ENCODE peak calls at places on chromosomes 11 and 22, in seven cellular contexts. V is GM12865, Q is left ventricle myocardium inferior, B is heart right ventricle, O is foreskin fibroblast, Y is cardiac muscle cell, L is neural crest cell. N is an unnamed sample.
A peak's percentile ranks its signal among the peaks of the same experiment; 100 is the strongest.

GRCh38 chr11:17171342-17171741 is 36.4 kb downstream of the PIK3C2A start:
- DNase-seq in Q (no peak), L (no peak), O (peak; percentile 30), Y (peak; percentile 72), V (no peak), B (no peak), N (no peak)

GRCh38 chr11:18203723-18204122 is 31.1 kb downstream of the MRGPRX4 start:
- DNase-seq in Y (peak; percentile 41), V (peak; percentile 32), Q (no peak), L (peak; percentile 26), B (no peak), O (peak; percentile 31), N (no peak)

GRCh38 chr11:114088216-114088615 is 28.7 kb downstream of the ZBTB16 start:
- DNase-seq in L (no peak), V (no peak), Y (no peak), B (no peak), Q (no peak), O (no peak), N (peak; percentile 23)

GRCh38 chr11:46305295-46305694 is 27.8 kb downstream of the CREB3L1 start:
- DNase-seq in B (no peak), Q (no peak), Y (peak; percentile 81), V (peak; percentile 40), O (peak; percentile 68), L (no peak), N (no peak)

GRCh38 chr11:27362032-27362431 is 983 bp downstream of the CCDC34 start:
- DNase-seq in V (no peak), Y (no peak), L (no peak), B (no peak), Q (no peak), O (no peak), N (no peak)

GRCh38 chr11:116217006-116217405 is 555.8 kb downstream of the BUD13 start:
- DNase-seq in O (peak; percentile 8), Q (peak; percentile 47), Y (peak; percentile 58), V (peak; percentile 18), L (no peak), B (peak; percentile 35), N (peak; percentile 43)

GRCh38 chr11:8956860-8957259 is 7.4 kb downstream of the TMEM9B start:
- DNase-seq in Y (no peak), O (no peak), B (no peak), V (no peak), Q (no peak), L (no peak), N (no peak)

GRCh38 chr22:38954414-38955043 is 2.9 kb upstream of the APOBEC3A start:
- DNase-seq in Y (no peak), V (no peak), O (no peak), Q (no peak), L (no peak), B (no peak), N (no peak)

GRCh38 chr22:50281384-50281760 is 11.2 kb upstream of the MAPK11 start:
- DNase-seq in B (no peak), V (no peak), O (no peak), Q (no peak), L (no peak), Y (no peak), N (no peak)

GRCh38 chr11:27496461-27496860 is 10.1 kb downstream of the LIN7C start:
- DNase-seq in O (no peak), Y (peak; percentile 32), B (no peak), L (no peak), V (no peak), Q (no peak), N (no peak)

GRCh38 chr22:48599346-48599745 is 1228.3 kb downstream of the BRD1 start:
- DNase-seq in V (no peak), Q (no peak), O (no peak), L (no peak), Y (no peak), B (no peak), N (no peak)

GRCh38 chr22:37481347-37481907 is 4.8 kb downstream of the MFNG start:
- DNase-seq in B (no peak), O (no peak), Y (no peak), V (no peak), L (no peak), Q (no peak), N (no peak)

GRCh38 chr11:63761870-63762661 is 6.5 kb downstream of the ZFTA start:
- DNase-seq in B (peak; percentile 35), O (no peak), Y (no peak), L (peak; percentile 47), V (no peak), Q (peak; percentile 33), N (peak; percentile 26)

GRCh38 chr11:8812438-8812837 is 98.6 kb upstream of the AKIP1 start:
- DNase-seq in Q (no peak), Y (peak; percentile 65), B (no peak), V (no peak), L (no peak), O (peak; percentile 75), N (peak; percentile 50)

GRCh38 chr11:762421-763072 is 14.7 kb downstream of the GATD1 start:
- DNase-seq in V (no peak), Y (peak; percentile 74), B (no peak), O (peak; percentile 95), Q (no peak), L (no peak), N (peak; percentile 62)

GRCh38 chr22:37253164-37253660 is 9.1 kb upstream of the RAC2 start:
- DNase-seq in L (no peak), Y (peak; percentile 24), Q (no peak), O (no peak), V (no peak), B (no peak), N (no peak)

GRCh38 chr11:120959189-120959588 is 64.7 kb upstream of the TBCEL start:
- DNase-seq in B (no peak), Q (no peak), L (no peak), V (no peak), O (peak; percentile 15), Y (no peak), N (no peak)

GRCh38 chr11:88050247-88050646 is 125.0 kb downstream of the RAB38 start:
- DNase-seq in L (no peak), Q (no peak), B (no peak), O (no peak), Y (no peak), V (no peak), N (no peak)

GRCh38 chr11:101049813-101050212 is 79.8 kb downstream of the PGR start:
- DNase-seq in Q (no peak), Y (peak; percentile 3), V (no peak), O (no peak), B (no peak), L (no peak), N (no peak)

GRCh38 chr11:13141731-13142724 is 132.9 kb downstream of the RASSF10 start:
- DNase-seq in Y (no peak), O (no peak), V (no peak), L (no peak), B (peak; percentile 16), Q (no peak), N (no peak)

GRCh38 chr11:112523477-112523876 is 262.8 kb upstream of the PLET1 start:
- DNase-seq in Y (peak; percentile 6), L (peak; percentile 26), V (no peak), B (peak; percentile 17), Q (peak; percentile 19), O (peak; percentile 8), N (no peak)

GRCh38 chr11:18721576-18722292 is 4.3 kb downstream of the IGSF22 start:
- DNase-seq in V (peak; percentile 58), Y (peak; percentile 57), O (peak; percentile 67), L (peak; percentile 52), Q (no peak), B (peak; percentile 26), N (peak; percentile 80)

DNA sequence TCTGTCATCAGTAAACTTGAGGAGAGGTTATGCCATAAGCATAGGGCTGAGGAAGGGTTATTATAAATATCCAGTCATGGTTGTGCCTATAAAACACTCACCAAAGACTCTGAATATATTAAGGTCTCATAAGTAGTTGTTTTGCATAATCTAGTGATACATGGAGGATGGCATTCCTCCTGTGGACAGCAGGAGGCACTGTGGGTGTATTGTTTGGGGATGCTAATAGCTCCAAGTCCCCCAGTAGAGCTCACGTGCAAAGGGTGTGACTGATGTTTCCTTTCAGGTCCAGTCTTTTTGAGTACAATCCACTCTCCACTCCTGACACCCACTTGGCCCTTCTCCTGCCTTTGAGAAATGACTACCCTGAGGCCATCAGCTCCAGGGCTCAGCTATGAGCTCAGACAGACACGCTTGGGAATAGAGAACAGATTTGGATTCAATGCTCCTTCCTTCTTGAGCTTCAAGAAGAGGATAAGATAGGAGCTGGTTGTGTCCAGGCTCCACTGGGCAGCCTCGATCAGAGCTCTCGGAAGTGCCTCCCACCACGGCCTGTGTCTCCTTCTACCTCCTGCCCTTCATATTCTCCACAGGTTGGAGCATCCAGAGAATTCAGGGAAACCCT is 85.2 kb upstream of the IGLL5 start:
- DNase-seq in Y (peak; percentile 3), O (no peak), L (no peak), B (no peak), Q (no peak), V (peak; percentile 70), N (no peak)
- TF ChIP-seq CTCF in Y (peak; percentile 17), O (no peak), L (peak; percentile 41), B (no peak), Q (peak; percentile 14), V (peak; percentile 66), N (no peak)

GRCh38 chr11:61828629-61829407 is 718 bp downstream of the FADS2 start:
- DNase-seq in O (peak; percentile 66), B (peak; percentile 53), L (peak; percentile 35), Q (peak; percentile 62), V (peak; percentile 74), Y (peak; percentile 48), N (no peak)
- TF ChIP-seq CTCF in O (peak; percentile 51), B (peak; percentile 30), L (peak; percentile 65), Q (peak; percentile 54), V (peak; percentile 58), Y (peak; percentile 58), N (no peak)

GRCh38 chr11:126413843-126414405 is 58.4 kb downstream of the ST3GAL4 start:
- DNase-seq in B (no peak), O (no peak), Y (no peak), L (no peak), V (no peak), Q (no peak), N (no peak)

GRCh38 chr11:126410649-126411048 is 55.2 kb downstream of the ST3GAL4 start:
- DNase-seq in Y (peak; percentile 71), V (no peak), O (peak; percentile 61), L (no peak), B (peak; percentile 77), Q (peak; percentile 80), N (no peak)

GRCh38 chr11:126413426-126413825 is 57.9 kb downstream of the ST3GAL4 start:
- DNase-seq in Q (no peak), B (no peak), Y (no peak), V (no peak), O (no peak), L (no peak), N (no peak)

GRCh38 chr11:126414615-126415014 is 59.1 kb downstream of the ST3GAL4 start:
- DNase-seq in B (peak; percentile 40), V (no peak), O (no peak), L (no peak), Q (no peak), Y (no peak), N (no peak)

GRCh38 chr11:126411971-126412381 is 56.5 kb downstream of the ST3GAL4 start:
- DNase-seq in L (no peak), Q (peak; percentile 67), Y (peak; percentile 72), V (no peak), O (peak; percentile 45), B (peak; percentile 48), N (no peak)
- TF ChIP-seq CTCF in L (peak; percentile 32), Q (peak; percentile 25), Y (peak; percentile 49), V (no peak), O (no peak), B (no peak), N (no peak)

GRCh38 chr11:66976048-66976467 is 954 bp downstream of the C11orf86 start:
- DNase-seq in Y (peak; percentile 43), O (peak; percentile 26), L (peak; percentile 70), B (no peak), V (no peak), Q (no peak), N (no peak)
- TF ChIP-seq CTCF in Y (peak; percentile 83), O (peak; percentile 73), L (peak; percentile 75), B (no peak), V (peak; percentile 43), Q (peak; percentile 49), N (no peak)